ENCODE peak calls at places on chromosomes 5 and 9, in nine cellular contexts. C is transverse colon; X is astrocyte; F is kidney; G is CD8-positive, alpha-beta T cell; J is left lung; T is cardiac muscle cell; R is Peyer's patch; K is PC-9. B is an unnamed sample.

GRCh38 chr5:654071-654778 is 38.9 kb downstream of the TPPP start:
- DNase-seq in C (no peak), X (no peak), F (peak; percentile 32), G (no peak), J (no peak), T (no peak), R (no peak), K (no peak), B (peak; percentile 25)

GRCh38 chr5:173055722-173055982 is 500 bp upstream of the CREBRF start:
- DNase-seq in C (no peak), X (no peak), F (no peak), G (no peak), J (no peak), T (no peak), R (no peak), K (no peak), B (no peak)

GRCh38 chr5:109852371-109853160 is 162.8 kb downstream of the MAN2A1 start:
- DNase-seq in C (no peak), X (peak; percentile 54), F (no peak), G (no peak), J (no peak), T (peak; percentile 11), R (no peak), K (no peak), B (no peak)

GRCh38 chr5:39947657-39948056 is 522.9 kb upstream of the DAB2 start:
- DNase-seq in C (no peak), X (peak; percentile 43), F (no peak), G (no peak), J (no peak), T (peak; percentile 22), R (no peak), K (no peak), B (no peak)

GRCh38 chr5:171342362-171343111 is 33.5 kb downstream of the TLX3 start:
- DNase-seq in C (peak; percentile 12), X (peak; percentile 37), F (peak; percentile 33), G (peak; percentile 30), J (no peak), T (peak; percentile 77), R (no peak), K (peak; percentile 39), B (peak; percentile 15)

GRCh38 chr9:135371535-135371934 is 108.0 kb upstream of the PPP1R26 start:
- DNase-seq in C (no peak), X (no peak), F (no peak), G (no peak), J (no peak), T (no peak), R (no peak), K (no peak), B (no peak)

GRCh38 chr5:128920345-128921215 is 44.7 kb upstream of the SLC27A6 start:
- DNase-seq in C (no peak), X (peak; percentile 53), F (no peak), G (no peak), J (no peak), T (peak; percentile 52), R (no peak), K (no peak), B (no peak)

GRCh38 chr9:131008909-131009618 is at the start of gene LAMC3:
- DNase-seq in C (no peak), X (no peak), F (peak; percentile 78), G (no peak), J (no peak), T (peak; percentile 12), R (no peak), K (no peak), B (no peak)

GRCh38 chr9:107276966-107277710 is 5.9 kb upstream of the RAD23B start:
- DNase-seq in C (no peak), X (peak; percentile 69), F (no peak), G (no peak), J (no peak), T (peak; percentile 76), R (no peak), K (no peak), B (no peak)

GRCh38 chr9:107275530-107275929 is 7.5 kb upstream of the RAD23B start:
- DNase-seq in C (no peak), X (no peak), F (no peak), G (no peak), J (no peak), T (no peak), R (no peak), K (no peak), B (no peak)

GRCh38 chr9:107274096-107274495 is 9.0 kb upstream of the RAD23B start:
- DNase-seq in C (no peak), X (no peak), F (no peak), G (no peak), J (no peak), T (no peak), R (no peak), K (peak; percentile 55), B (no peak)

GRCh38 chr9:107273634-107274033 is 9.4 kb upstream of the RAD23B start:
- DNase-seq in C (no peak), X (no peak), F (no peak), G (no peak), J (no peak), T (no peak), R (no peak), K (no peak), B (no peak)

GRCh38 chr9:107274953-107275422 is 8.1 kb upstream of the RAD23B start:
- DNase-seq in C (no peak), X (peak; percentile 98), F (no peak), G (no peak), J (no peak), T (peak; percentile 97), R (no peak), K (peak; percentile 97), B (no peak)
- H3K27ac ChIP-seq in C (no peak overlapping the region), X (peak overlapping the region; percentile 45), F (no peak overlapping the region), G (no peak overlapping the region), J (no peak overlapping the region), T (no peak overlapping the region), R (no peak overlapping the region), K (peak overlapping the region; percentile 61), B (no peak overlapping the region)

DNA sequence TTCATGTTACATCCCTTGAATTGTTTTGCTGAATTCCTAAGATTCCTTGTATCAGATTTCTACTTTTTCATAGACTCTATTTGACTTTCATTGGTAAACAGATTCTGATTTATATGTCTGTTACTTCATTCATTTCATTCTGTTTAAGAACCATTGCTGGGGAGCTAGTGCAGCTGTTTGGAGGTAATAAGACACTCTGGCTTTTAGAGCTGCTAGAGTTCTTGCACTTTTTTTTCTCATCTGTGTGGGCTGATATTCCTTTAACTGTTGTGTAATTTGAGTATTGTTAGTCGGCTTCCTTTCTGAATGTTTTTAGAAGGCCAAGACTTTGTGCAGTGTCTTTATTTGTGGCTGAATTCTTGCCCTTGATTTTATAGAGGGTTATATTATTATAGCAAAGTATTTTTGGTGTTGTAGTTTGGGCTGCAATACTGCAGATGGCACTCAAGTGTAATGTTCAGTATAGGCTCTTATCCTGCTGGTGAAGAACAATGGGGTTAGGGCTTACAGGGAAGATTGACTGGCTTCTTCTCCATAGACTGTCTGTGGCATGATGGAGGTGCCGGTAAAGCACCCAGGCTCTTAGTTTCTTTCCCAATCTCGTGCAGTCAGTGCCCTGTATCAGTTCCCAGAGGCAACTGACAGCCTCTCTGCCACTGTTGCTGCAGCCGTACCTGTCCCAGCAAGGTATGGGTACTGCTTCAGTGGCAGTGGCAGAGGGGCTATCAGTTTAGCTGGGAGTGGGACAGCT is 162.2 kb downstream of the OXCT1 start:
- DNase-seq in C (no peak), X (peak; percentile 20), F (no peak), G (no peak), J (no peak), T (peak; percentile 75), R (no peak), K (no peak), B (no peak)
- TF ChIP-seq CTCF in C (peak; percentile 24), X (peak; percentile 61), F (peak; percentile 24), G (no peak), J (no peak), T (peak; percentile 67), R (peak; percentile 40), K (peak; percentile 66), B (no peak)

GRCh38 chr5:151028717-151029116 is 8.3 kb downstream of the GPX3 start:
- DNase-seq in C (no peak), X (no peak), F (no peak), G (no peak), J (no peak), T (no peak), R (no peak), K (peak; percentile 3), B (no peak)

GRCh38 chr5:151029856-151030336 is 9.5 kb downstream of the GPX3 start:
- DNase-seq in C (no peak), X (no peak), F (no peak), G (no peak), J (no peak), T (no peak), R (no peak), K (peak; percentile 6), B (no peak)

GRCh38 chr5:151031554-151031953 is 11.2 kb downstream of the GPX3 start:
- DNase-seq in C (no peak), X (no peak), F (no peak), G (no peak), J (no peak), T (no peak), R (no peak), K (no peak), B (no peak)

GRCh38 chr5:151029179-151029855 is 8.9 kb downstream of the GPX3 start:
- DNase-seq in C (no peak), X (no peak), F (no peak), G (no peak), J (no peak), T (no peak), R (no peak), K (peak; percentile 22), B (no peak)

DNA sequence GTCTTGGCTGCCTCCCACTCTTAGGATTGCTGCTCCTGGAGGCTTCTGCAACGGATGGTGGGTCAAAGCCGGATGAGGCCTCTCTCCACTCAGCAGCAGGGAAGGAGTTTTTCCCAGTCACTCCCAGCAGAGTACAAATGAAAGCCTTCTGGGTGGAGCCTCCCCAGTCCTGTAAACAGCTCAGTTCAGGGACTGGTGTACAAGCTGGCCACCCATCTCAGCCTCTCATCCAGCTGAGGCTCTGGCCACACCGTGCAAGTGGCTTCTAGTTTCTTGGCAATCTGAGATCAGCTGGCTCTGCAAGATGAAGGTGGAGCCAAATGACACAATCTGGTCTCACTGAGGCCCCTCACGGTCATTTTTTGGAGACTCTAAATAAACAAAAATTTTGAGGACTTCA is 10.0 kb downstream of the GPX3 start:
- DNase-seq in C (peak; percentile 53), X (no peak), F (no peak), G (no peak), J (no peak), T (no peak), R (no peak), K (no peak), B (no peak)
- H3K4me1 ChIP-seq in C (peaks cover 4% of the 10 kb centered on the region), X (no peaks in the 10 kb centered on the region), F (peaks cover 12% of the 10 kb centered on the region), G (no peaks in the 10 kb centered on the region), J (peaks cover 31% of the 10 kb centered on the region), T (no peaks in the 10 kb centered on the region), R (no peaks in the 10 kb centered on the region), K (no peaks in the 10 kb centered on the region), B (peaks cover 7% of the 10 kb centered on the region)

GRCh38 chr5:11509793-11510192 is 394.5 kb downstream of the CTNND2 start:
- DNase-seq in C (no peak), X (no peak), F (no peak), G (no peak), J (no peak), T (no peak), R (no peak), K (no peak), B (no peak)

GRCh38 chr5:11511878-11512277 is 392.4 kb downstream of the CTNND2 start:
- DNase-seq in C (no peak), X (no peak), F (no peak), G (no peak), J (no peak), T (no peak), R (no peak), K (no peak), B (no peak)

GRCh38 chr5:11504083-11504785 is 400.0 kb downstream of the CTNND2 start:
- DNase-seq in C (no peak), X (peak; percentile 11), F (no peak), G (no peak), J (no peak), T (peak; percentile 2), R (no peak), K (no peak), B (no peak)

GRCh38 chr5:11504794-11505193 is 399.5 kb downstream of the CTNND2 start:
- DNase-seq in C (no peak), X (peak; percentile 45), F (no peak), G (no peak), J (no peak), T (peak; percentile 8), R (no peak), K (no peak), B (no peak)

GRCh38 chr5:11507156-11507910 is 396.9 kb downstream of the CTNND2 start:
- DNase-seq in C (no peak), X (no peak), F (no peak), G (no peak), J (no peak), T (no peak), R (no peak), K (no peak), B (no peak)
- H3K27ac ChIP-seq in C (no peak overlapping the region), X (no peak overlapping the region), F (no peak overlapping the region), G (no peak overlapping the region), J (no peak overlapping the region), T (no peak overlapping the region), R (no peak overlapping the region), K (no peak overlapping the region), B (no peak overlapping the region)